ENCODE peak calls at places on chromosomes 7 and 10, in four cellular contexts. T is uterus, K is cardiac muscle cell, M is OCI-LY7. S is an unnamed sample. For H3K9me3, the result is how much of the 10 kb centered on the place peaks cover.

GRCh38 chr10:3172081-3172445 is 519 bp downstream of the PITRM1 start:
- DNase-seq in T (no peak), K (peak), M (no peak), S (no peak)

GRCh38 chr7:118844748-118845147 is 620.2 kb downstream of the ANKRD7 start:
- DNase-seq in T (no peak), K (no peak), M (no peak), S (no peak)

GRCh38 chr10:80154626-80154977 is 22.1 kb downstream of the PLAC9 start:
- DNase-seq in T (no peak), K (no peak), M (no peak), S (no peak)

GRCh38 chr7:80900583-80901576 is 18.0 kb downstream of the SEMA3C start:
- DNase-seq in T (no peak), K (no peak), M (no peak), S (no peak)

GRCh38 chr7:16721541-16721940 is 32.0 kb upstream of the TSPAN13 start:
- DNase-seq in T (no peak), K (no peak), M (no peak), S (no peak)

GRCh38 chr7:87206361-87206760 is 13.2 kb downstream of the TMEM243 start:
- DNase-seq in T (no peak), K (no peak), M (no peak), S (no peak)

GRCh38 chr7:121519548-121520521 is 123.7 kb upstream of the FAM3C start:
- DNase-seq in T (peak), K (no peak), M (no peak), S (no peak)

GRCh38 chr10:128421731-128422130 is 295.5 kb upstream of the MKI67 start:
- DNase-seq in T (no peak), K (no peak), M (no peak), S (no peak)

GRCh38 chr7:142795339-142795863 is 24.6 kb downstream of the PRSS2 start:
- DNase-seq in T (no peak), K (no peak), M (peak), S (no peak)

GRCh38 chr7:114708646-114709045 is 213.2 kb upstream of the MDFIC start:
- DNase-seq in T (no peak), K (no peak), M (no peak), S (no peak)

GRCh38 chr10:130439796-130440195 is 303.6 kb downstream of the GLRX3 start:
- DNase-seq in T (no peak), K (no peak), M (no peak), S (no peak)

GRCh38 chr7:87152897-87153641 is 816 bp downstream of the DMTF1 start:
- DNase-seq in T (peak), K (peak), M (peak), S (peak)

GRCh38 chr7:155381852-155382801 is 75.8 kb upstream of the EN2 start:
- DNase-seq in T (no peak), K (peak), M (no peak), S (no peak)

GRCh38 chr10:43524434-43525247 is 49.8 kb downstream of the ZNF239 start:
- DNase-seq in T (no peak), K (no peak), M (no peak), S (no peak)

GRCh38 chr7:142033154-142033553 is 37.5 kb downstream of the MGAM start:
- DNase-seq in T (no peak), K (no peak), M (no peak), S (no peak)

GRCh38 chr7:2166625-2167280 is 66.0 kb downstream of the MAD1L1 start:
- DNase-seq in T (no peak), K (no peak), M (no peak), S (no peak)

GRCh38 chr10:69640196-69640980 is 10.3 kb downstream of the FAM241B start:
- DNase-seq in T (no peak), K (no peak), M (no peak), S (no peak)

GRCh38 chr10:6141296-6142151 is 52.7 kb downstream of the RBM17 start:
- DNase-seq in T (no peak), K (no peak), M (peak), S (peak)
- H3K4me3 ChIP-seq in T (no peak), K (no peak), M (peak), S (peak)

GRCh38 chr10:108471420-108471819 is 1306.9 kb upstream of the SORCS1 start:
- DNase-seq in T (no peak), K (no peak), M (no peak), S (no peak)

GRCh38 chr10:108465871-108466641 is 1301.5 kb upstream of the SORCS1 start:
- DNase-seq in T (peak), K (peak), M (no peak), S (no peak)

GRCh38 chr10:108469940-108470339 is 1305.4 kb upstream of the SORCS1 start:
- DNase-seq in T (no peak), K (no peak), M (no peak), S (no peak)
- H3K9me3 ChIP-seq in T (under half), K (under half), M (under half), S (under half)

GRCh38 chr10:48219194-48219593 is 55.3 kb downstream of the FRMPD2 start:
- DNase-seq in T (no peak), K (no peak), M (no peak), S (no peak)
- TF ChIP-seq CTCF in T (no peak), K (no peak), M (no peak), S (no peak)

DNA sequence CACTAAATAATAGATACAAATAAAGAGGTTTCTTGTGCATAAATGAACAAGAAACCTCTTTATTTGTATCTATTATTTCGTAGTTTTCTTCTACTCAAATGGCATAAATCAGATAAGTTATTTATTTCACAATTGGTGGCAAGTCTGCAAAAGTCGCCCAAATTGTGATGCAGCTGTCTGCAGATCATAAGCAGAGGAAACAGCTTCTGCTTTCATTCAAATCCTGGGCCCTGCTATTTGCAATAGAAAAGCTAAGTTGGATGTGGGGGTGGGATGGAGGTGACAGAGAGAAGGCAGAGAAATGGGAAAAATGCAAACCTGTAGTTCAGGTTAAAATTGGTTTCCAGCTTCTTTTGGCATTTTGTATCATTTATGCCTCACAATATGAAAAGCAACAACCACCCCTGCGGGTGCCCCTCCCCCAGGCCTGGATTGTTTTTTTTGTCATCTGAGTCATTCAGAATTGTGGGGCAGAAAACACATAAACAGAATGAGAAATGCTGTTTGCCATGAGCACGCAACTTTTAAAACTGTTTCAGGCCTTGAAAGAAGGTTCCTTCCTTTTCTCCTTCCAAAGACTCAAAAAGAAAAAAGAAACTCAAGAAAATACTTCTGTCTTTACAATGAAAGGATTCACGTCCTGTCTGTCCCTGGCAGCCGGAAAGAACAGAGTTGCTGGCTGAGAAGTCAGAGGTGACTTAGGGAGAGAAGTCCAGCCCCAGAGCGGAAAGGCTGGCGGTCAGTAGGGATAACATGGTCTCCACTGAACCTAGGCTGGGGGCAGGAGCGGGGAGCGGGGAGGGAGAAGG is 132.9 kb downstream of the BAMBI start:
- DNase-seq in T (no peak), K (peak), M (no peak), S (no peak)
- H3K4me3 ChIP-seq in T (no peak), K (no peak), M (no peak), S (no peak)

GRCh38 chr10:123398180-123398591 is 244.0 kb downstream of the BUB3 start:
- DNase-seq in T (no peak), K (no peak), M (peak), S (no peak)
- H3K9me3 ChIP-seq in T (under half), K (under half), M (under half), S (under half)

GRCh38 chr7:47089068-47089417 is 492.9 kb downstream of the TNS3 start:
- DNase-seq in T (no peak), K (no peak), M (no peak), S (no peak)
- TF ChIP-seq CTCF in T (no peak), K (no peak), M (peak), S (no peak)

S was measured in tibial artery.